ENCODE peak calls at places on chromosomes 16 and 17, in ten cellular contexts. M is aorta; Q is naive thymus-derived CD8-positive, alpha-beta T cell; O is adrenal gland; V is C1 segment of cervical spinal cord; C is NCI-H748 treated with DMSO at 0.1 percent for 48 hours; J is NCI-H526 treated with DMSO at 0.1 percent for 48 hours; T is RWPE1; H is WERI-Rb-1; Y is AG04450. X is an unnamed sample.

GRCh38 chr17:27976331-27976730 is 66.1 kb upstream of the NLK start:
- DNase-seq in O (no peak), H (no peak), V (no peak), J (no peak), C (no peak), T (no peak), M (no peak), Q (no peak), Y (no peak), X (no peak)

GRCh38 chr16:81616321-81617020 is 162.6 kb upstream of the PLCG2 start:
- DNase-seq in Y (no peak), M (peak), J (no peak), Q (peak), C (no peak), T (no peak), V (peak), O (peak), H (no peak), X (no peak)

GRCh38 chr17:7825206-7825980 is 8.6 kb upstream of the KDM6B start:
- DNase-seq in Q (no peak), H (peak), C (no peak), J (no peak), T (no peak), M (peak), O (peak), V (no peak), Y (no peak), X (no peak)

GRCh38 chr16:69769404-69769803 is 7.3 kb downstream of the WWP2 start:
- DNase-seq in Q (no peak), C (no peak), J (no peak), M (no peak), T (no peak), V (no peak), Y (no peak), H (no peak), O (no peak), X (no peak)

GRCh38 chr16:82368041-82368440 is 198.0 kb upstream of the MPHOSPH6 start:
- DNase-seq in T (peak), O (peak), Y (no peak), H (peak), M (peak), V (peak), J (peak), C (no peak), Q (no peak), X (no peak)

GRCh38 chr16:73480381-73480780 is 432.5 kb upstream of the ZFHX3 start:
- DNase-seq in Y (no peak), M (no peak), Q (no peak), C (no peak), V (no peak), H (no peak), J (no peak), T (no peak), O (no peak), X (no peak)

GRCh38 chr17:41692722-41693521 is 4.2 kb downstream of the EIF1 start:
- DNase-seq in C (no peak), O (no peak), Q (peak), Y (no peak), V (no peak), H (no peak), J (no peak), M (no peak), T (no peak), X (no peak)

GRCh38 chr16:3020247-3020603 is at the start of gene TNFRSF12A:
- DNase-seq in M (peak), Q (no peak), O (peak), J (no peak), T (peak), V (peak), H (peak), C (no peak), Y (no peak), X (no peak)

GRCh38 chr17:78038748-78039288 is 80.3 kb downstream of the TNRC6C start:
- DNase-seq in Y (no peak), M (no peak), H (no peak), T (no peak), C (no peak), J (peak), O (no peak), V (no peak), Q (no peak), X (no peak)

GRCh38 chr17:50075446-50076032 is 19.6 kb upstream of the PDK2 start:
- DNase-seq in Q (no peak), T (no peak), O (no peak), Y (no peak), J (no peak), V (no peak), M (no peak), C (no peak), H (no peak), X (no peak)

GRCh38 chr16:30786115-30786935 is 680 bp downstream of the ZNF629 start:
- DNase-seq in M (no peak), Y (no peak), C (no peak), J (peak), T (peak), V (no peak), Q (no peak), H (peak), O (peak), X (no peak)

GRCh38 chr16:85640254-85640558 is 27.1 kb downstream of the GSE1 start:
- DNase-seq in V (no peak), H (no peak), T (no peak), J (no peak), Q (no peak), O (no peak), M (no peak), Y (no peak), C (no peak), X (no peak)

GRCh38 chr16:2937170-2937569 is 25.4 kb downstream of the FLYWCH1 start:
- DNase-seq in H (no peak), Q (no peak), C (no peak), T (no peak), Y (no peak), V (no peak), O (no peak), M (no peak), J (no peak), X (no peak)

GRCh38 chr16:66375451-66375850 is 9.0 kb downstream of the CDH5 start:
- DNase-seq in T (no peak), O (no peak), Q (no peak), C (no peak), Y (no peak), J (no peak), H (no peak), M (no peak), V (no peak), X (no peak)

GRCh38 chr16:9372934-9373890 is 281.8 kb downstream of the HAPSTR1 start:
- DNase-seq in J (no peak), V (no peak), M (no peak), H (peak), C (no peak), Y (no peak), Q (no peak), T (no peak), O (no peak), X (no peak)

GRCh38 chr16:3589001-3589400 is 11.8 kb upstream of the NLRC3 start:
- DNase-seq in C (no peak), M (no peak), V (no peak), Q (no peak), Y (no peak), H (no peak), J (no peak), O (no peak), T (no peak), X (no peak)

X was measured in pulmonary artery endothelial cell.